ENCODE peak calls at places on chromosomes 11 and 22, in four cellular contexts. P, I, Q and L are unnamed samples.
A peak's percentile ranks its signal among the peaks of the same experiment; 100 is the strongest.

GRCh38 chr11:61447601-61448551 is 18.0 kb downstream of the SDHAF2 start:
- DNase-seq in Q (no peak), P (no peak), I (no peak), L (no peak)

GRCh38 chr11:79807506-79807905 is 366.7 kb upstream of the TENM4 start:
- DNase-seq in I (no peak), Q (no peak), P (no peak), L (peak; percentile 2)

GRCh38 chr22:26394787-26395186 is 34.3 kb upstream of the ASPHD2 start:
- DNase-seq in P (no peak), Q (no peak), I (no peak), L (no peak)

GRCh38 chr11:76048763-76049162 is 157.5 kb downstream of the WNT11 start:
- DNase-seq in I (no peak), P (no peak), Q (no peak), L (no peak)

GRCh38 chr11:86508604-86509471 is 134.2 kb downstream of the CCDC81 start:
- DNase-seq in Q (no peak), P (no peak), I (no peak), L (peak; percentile 48)

GRCh38 chr11:679271-680207 is 15.5 kb downstream of the DEAF1 start:
- DNase-seq in I (no peak), Q (no peak), P (no peak), L (no peak)

GRCh38 chr11:28654191-28654590 is 546.0 kb downstream of the METTL15 start:
- DNase-seq in P (no peak), Q (no peak), I (no peak), L (no peak)

GRCh38 chr11:109432105-109432504 is 10.1 kb downstream of the C11orf87 start:
- DNase-seq in I (no peak), P (no peak), Q (no peak), L (no peak)

GRCh38 chr11:13487661-13488030 is 8.2 kb downstream of the PTH start:
- DNase-seq in I (no peak), P (no peak), Q (no peak), L (no peak)

GRCh38 chr11:77211594-77212251 is 83.7 kb downstream of the MYO7A start:
- DNase-seq in Q (peak; percentile 59), I (no peak), P (no peak), L (no peak)

GRCh38 chr11:12236744-12237101 is 126.3 kb downstream of the MICAL2 start:
- DNase-seq in I (no peak), Q (no peak), P (no peak), L (no peak)

GRCh38 chr22:19811811-19812771 is 42.6 kb downstream of the GNB1L start:
- DNase-seq in Q (peak; percentile 66), P (no peak), I (no peak), L (no peak)

DNA sequence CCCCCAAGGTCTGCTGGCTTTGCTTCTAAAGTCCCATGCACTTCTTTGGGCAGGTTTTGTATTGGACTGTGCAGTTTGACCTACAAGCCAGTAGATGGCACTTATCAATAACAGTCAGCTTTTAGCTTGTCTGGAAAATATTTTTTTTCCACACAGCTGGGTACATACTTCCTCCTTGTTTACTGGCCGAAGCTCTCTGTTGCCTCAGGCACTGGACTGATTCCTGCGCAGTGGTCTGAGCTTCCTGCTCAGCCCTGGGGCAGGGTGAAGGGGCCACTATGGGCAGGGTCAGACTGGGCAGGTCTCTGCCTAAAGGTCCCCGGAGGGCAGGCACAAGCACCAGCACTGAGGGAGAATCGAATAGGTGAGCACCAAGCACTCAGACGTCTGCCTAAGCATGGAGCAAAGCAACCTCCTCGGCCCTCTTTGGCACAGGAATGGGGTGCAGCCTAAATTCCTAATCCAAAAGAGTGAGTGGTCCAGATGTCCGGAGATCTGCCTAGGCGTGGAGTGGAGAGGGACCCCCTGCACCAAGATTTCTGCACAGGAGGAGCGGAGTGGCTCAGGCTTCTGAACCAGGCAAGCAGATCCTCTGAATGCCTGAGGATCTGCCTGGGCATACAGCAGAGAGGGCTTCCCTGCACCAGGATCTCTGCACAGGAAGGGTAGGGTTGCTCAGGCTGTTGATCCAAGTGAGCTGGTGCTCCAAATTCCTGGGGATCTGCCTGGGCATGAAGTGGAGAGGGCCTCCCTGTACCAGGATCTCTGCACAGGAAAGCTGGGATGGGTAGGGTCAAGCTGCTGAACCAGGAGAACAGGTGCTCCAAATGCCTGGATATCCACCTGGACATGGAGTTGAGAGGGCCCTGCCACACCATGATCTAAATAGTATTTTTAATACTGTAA is 105.9 kb upstream of the C11orf58 start:
- DNase-seq in Q (no peak), P (peak; percentile 9), I (no peak), L (no peak)
- TF ChIP-seq CTCF in Q (peak; percentile 15), P (peak; percentile 33), I (no peak), L (no peak)

GRCh38 chr11:112706863-112707262 is 254.4 kb upstream of the NCAM1 start:
- DNase-seq in Q (no peak), I (no peak), P (no peak), L (no peak)
- H3K27ac ChIP-seq in Q (no peak overlapping the region), I (no peak overlapping the region), P (no peak overlapping the region), L (no peak overlapping the region)

GRCh38 chr11:6817668-6818067 is 18.2 kb upstream of the OR6A2 start:
- DNase-seq in I (no peak), P (no peak), Q (no peak), L (no peak)
- TF ChIP-seq CTCF in I (no peak), P (no peak), Q (no peak), L (no peak)

GRCh38 chr11:112160452-112160851 is 3.4 kb downstream of the IL18 start:
- DNase-seq in P (no peak), Q (no peak), I (no peak), L (no peak)
- H3K27ac ChIP-seq in P (no peak overlapping the region), Q (no peak overlapping the region), I (peak overlapping the region; percentile 11), L (no peak overlapping the region)

GRCh38 chr11:73386568-73386967 is 10.4 kb downstream of the RELT start:
- DNase-seq in Q (no peak), P (no peak), I (no peak), L (no peak)

GRCh38 chr11:73386026-73386425 is 9.8 kb downstream of the RELT start:
- DNase-seq in I (no peak), Q (no peak), P (no peak), L (no peak)

GRCh38 chr11:73389134-73389525 is 12.9 kb downstream of the RELT start:
- DNase-seq in Q (no peak), I (no peak), P (no peak), L (peak; percentile 44)

GRCh38 chr11:73388241-73389133 is 12.3 kb downstream of the RELT start:
- DNase-seq in I (no peak), P (no peak), Q (peak; percentile 79), L (peak; percentile 65)

GRCh38 chr11:73387594-73388021 is 11.4 kb downstream of the RELT start:
- DNase-seq in Q (no peak), P (peak; percentile 24), I (no peak), L (no peak)
- TF ChIP-seq CTCF in Q (no peak), P (no peak), I (no peak), L (no peak)

GRCh38 chr22:30344447-30345200 is 12.1 kb downstream of the SF3A1 start:
- DNase-seq in I (no peak), P (no peak), Q (no peak), L (no peak)

GRCh38 chr22:30348837-30349236 is 7.9 kb downstream of the SF3A1 start:
- DNase-seq in I (no peak), Q (no peak), P (peak; percentile 42), L (no peak)

GRCh38 chr22:30347255-30347892 is 9.3 kb downstream of the SF3A1 start:
- DNase-seq in P (no peak), I (no peak), Q (no peak), L (no peak)

GRCh38 chr22:30351226-30351625 is 5.5 kb downstream of the SF3A1 start:
- DNase-seq in Q (no peak), I (no peak), P (peak; percentile 12), L (no peak)

DNA sequence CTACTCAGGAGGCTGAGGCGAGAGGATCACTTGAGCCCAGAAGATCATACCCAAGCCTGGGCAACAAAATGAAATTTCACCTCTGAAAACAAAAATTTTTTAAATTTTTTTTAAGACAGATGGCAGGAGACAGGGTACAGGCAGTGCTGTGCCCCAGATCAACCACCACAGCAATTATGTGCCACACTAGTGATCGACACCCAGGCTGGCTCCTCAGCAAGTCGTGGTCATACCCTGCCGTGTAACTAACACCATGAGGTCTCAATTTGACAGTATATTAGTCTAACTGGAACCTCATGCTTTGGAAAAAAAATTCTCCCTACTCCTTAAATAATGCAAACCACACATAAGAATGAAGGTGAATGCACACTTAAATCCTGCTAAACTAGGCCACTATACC is 8.3 kb downstream of the SF3A1 start:
- DNase-seq in Q (no peak), I (no peak), P (no peak), L (no peak)
- H3K27ac ChIP-seq in Q (no peak overlapping the region), I (no peak overlapping the region), P (no peak overlapping the region), L (peak overlapping the region; percentile 19)

GRCh38 chr22:47586038-47586437 is 823.6 kb downstream of the TBC1D22A start:
- DNase-seq in Q (no peak), I (no peak), P (peak; percentile 20), L (no peak)
- TF ChIP-seq CTCF in Q (no peak), I (no peak), P (no peak), L (no peak)

GRCh38 chr22:28817919-28818859 is 17.8 kb upstream of the XBP1 start:
- DNase-seq in Q (peak; percentile 82), P (no peak), I (no peak), L (no peak)

GRCh38 chr22:28815101-28815500 is 14.7 kb upstream of the XBP1 start:
- DNase-seq in I (no peak), Q (peak; percentile 9), P (no peak), L (no peak)

GRCh38 chr22:28815729-28816128 is 15.4 kb upstream of the XBP1 start:
- DNase-seq in I (no peak), P (no peak), Q (peak; percentile 8), L (no peak)

GRCh38 chr22:28819253-28820096 is 19.1 kb upstream of the XBP1 start:
- DNase-seq in P (no peak), I (no peak), Q (peak; percentile 37), L (no peak)

DNA sequence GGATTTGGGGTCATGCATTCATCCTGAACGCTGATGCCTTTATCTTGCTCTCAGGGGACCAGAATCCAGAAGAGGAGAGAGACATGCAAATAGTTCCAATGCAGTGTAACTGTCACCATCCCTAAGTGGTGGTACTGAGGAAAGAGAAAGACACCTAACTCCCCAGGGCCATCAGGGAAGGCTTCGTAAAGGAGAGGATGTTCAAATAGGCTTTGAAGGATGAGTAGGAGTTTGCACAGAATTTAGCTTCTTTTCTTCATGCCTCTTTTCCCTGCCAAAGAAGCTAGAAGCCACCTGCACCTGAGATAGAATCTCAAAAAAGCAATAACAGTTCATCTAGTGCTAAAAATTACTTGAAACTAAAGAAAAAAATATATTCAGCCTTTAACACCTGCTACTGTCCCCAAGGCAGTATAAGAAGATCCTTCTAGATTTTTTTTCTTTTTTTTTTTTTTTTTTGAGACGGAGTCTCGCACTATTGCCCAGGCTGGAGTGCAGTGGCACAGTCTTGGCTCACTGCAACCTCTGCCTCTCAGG is 16.7 kb upstream of the XBP1 start:
- DNase-seq in Q (no peak), I (no peak), P (no peak), L (no peak)
- H3K27ac ChIP-seq in Q (no peak overlapping the region), I (no peak overlapping the region), P (no peak overlapping the region), L (no peak overlapping the region)